ENCODE peak calls at places on chromosomes 4 and X, in ten cellular contexts. N, B, J, O, V, D, K, L, W and U are unnamed samples.

GRCh38 chrX:133923113-133923512 is 62.3 kb downstream of the GPC3 start:
- DNase-seq in L (no peak), W (no peak), K (no peak), D (no peak), O (no peak), B (no peak), V (no peak), N (no peak), J (no peak), U (peak)

GRCh38 chrX:108304210-108304609 is 134.0 kb downstream of the COL4A6 start:
- DNase-seq in L (no peak), N (no peak), D (peak), O (no peak), K (no peak), J (no peak), W (no peak), B (peak), V (no peak), U (peak)

GRCh38 chr4:627751-628150 is 2.4 kb downstream of the PDE6B start:
- DNase-seq in V (no peak), D (no peak), J (no peak), K (no peak), L (no peak), W (no peak), B (no peak), N (peak), O (no peak), U (no peak)

GRCh38 chr4:94472056-94472826 is 20.5 kb downstream of the PDLIM5 start:
- DNase-seq in V (no peak), K (no peak), N (no peak), L (no peak), W (no peak), D (peak), J (no peak), O (no peak), B (no peak), U (no peak)

GRCh38 chr4:77845400-77845799 is 17.2 kb upstream of the MRPL1 start:
- DNase-seq in J (no peak), N (no peak), W (no peak), D (peak), V (no peak), O (no peak), L (no peak), B (no peak), K (no peak), U (no peak)

GRCh38 chr4:37908488-37909343 is 17.8 kb downstream of the TBC1D1 start:
- DNase-seq in V (no peak), L (no peak), K (no peak), N (no peak), D (no peak), B (no peak), J (no peak), W (no peak), O (no peak), U (no peak)

GRCh38 chr4:183164963-183165362 is 65.9 kb downstream of the WWC2 start:
- DNase-seq in K (no peak), B (no peak), D (no peak), L (no peak), O (no peak), V (no peak), N (no peak), J (no peak), W (no peak), U (no peak)

GRCh38 chrX:74458738-74459137 is 37.4 kb downstream of the SLC16A2 start:
- DNase-seq in K (no peak), O (no peak), J (no peak), D (peak), V (no peak), N (no peak), B (no peak), L (no peak), W (no peak), U (peak)

GRCh38 chr4:144906181-144906895 is 191.7 kb downstream of the ANAPC10 start:
- DNase-seq in J (no peak), V (no peak), B (no peak), L (no peak), W (no peak), N (no peak), O (no peak), K (no peak), D (peak), U (peak)

GRCh38 chrX:37060999-37061398 is 52.8 kb downstream of the FAM47C start:
- DNase-seq in W (no peak), D (peak), V (no peak), L (no peak), B (peak), K (no peak), O (no peak), N (no peak), J (no peak), U (peak)

GRCh38 chrX:10078266-10078665 is 78.5 kb upstream of the CLCN4 start:
- DNase-seq in O (no peak), W (no peak), K (no peak), N (no peak), B (no peak), V (no peak), D (no peak), J (no peak), L (no peak), U (no peak)

GRCh38 chrX:1425381-1425780 is 27.3 kb downstream of the ASMTL start:
- DNase-seq in D (no peak), N (no peak), O (no peak), L (no peak), B (no peak), V (no peak), W (no peak), J (no peak), K (no peak), U (no peak)

GRCh38 chr4:174318829-174319764 is 35.4 kb downstream of the CEP44 start:
- DNase-seq in B (peak), V (no peak), J (no peak), D (peak), W (no peak), K (no peak), N (no peak), O (no peak), L (no peak), U (peak)

GRCh38 chrX:150984164-150984824 is 1.2 kb downstream of the HMGB3 start:
- DNase-seq in W (no peak), K (no peak), V (no peak), O (no peak), L (no peak), N (peak), J (no peak), B (peak), D (no peak), U (peak)

GRCh38 chr4:128309585-128309984 is 22.0 kb upstream of the PGRMC2 start:
- DNase-seq in B (no peak), W (no peak), L (no peak), O (no peak), J (no peak), V (no peak), D (no peak), N (no peak), K (no peak), U (no peak)

GRCh38 chr4:128305942-128306341 is 18.3 kb upstream of the PGRMC2 start:
- DNase-seq in W (no peak), B (no peak), K (no peak), V (no peak), J (no peak), D (no peak), N (no peak), O (no peak), L (no peak), U (no peak)

GRCh38 chr4:128308986-128309385 is 21.4 kb upstream of the PGRMC2 start:
- DNase-seq in J (no peak), N (no peak), B (no peak), W (no peak), L (no peak), D (no peak), V (no peak), O (no peak), K (no peak), U (no peak)

GRCh38 chr4:128303986-128304385 is 16.4 kb upstream of the PGRMC2 start:
- DNase-seq in B (peak), W (no peak), L (no peak), D (peak), N (no peak), V (no peak), K (no peak), J (no peak), O (no peak), U (no peak)

DNA sequence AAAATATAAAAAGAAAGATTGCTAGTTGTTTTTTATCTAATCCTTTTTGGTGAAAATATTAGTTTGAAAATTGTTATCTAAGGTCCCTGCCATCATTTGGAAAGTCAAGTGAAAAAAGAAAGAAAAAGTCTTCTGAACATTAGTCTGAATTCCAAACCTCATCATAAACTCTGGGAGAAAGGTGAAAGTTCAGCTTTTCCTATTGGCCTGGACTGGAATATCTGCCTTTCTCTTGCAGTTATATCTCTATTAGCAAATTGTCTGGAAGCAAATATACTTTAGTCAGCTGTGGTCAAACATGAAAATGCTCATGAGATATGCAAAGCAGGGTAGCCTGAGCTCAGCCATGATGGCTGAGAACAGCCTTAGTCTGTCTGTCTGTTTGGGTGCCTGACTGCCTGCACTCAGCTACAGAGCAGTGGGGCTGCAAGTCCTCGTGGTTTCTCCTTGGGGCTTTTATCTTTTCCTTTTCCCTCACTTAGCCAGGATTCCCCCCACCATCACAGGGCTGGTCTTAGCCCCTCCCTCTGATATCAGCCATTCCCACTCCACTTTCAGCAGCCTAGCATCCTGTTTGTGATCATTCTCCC is 19.5 kb upstream of the PGRMC2 start:
- DNase-seq in K (no peak), J (no peak), D (no peak), N (no peak), L (no peak), V (no peak), W (no peak), B (no peak), O (no peak), U (no peak)
- TF ChIP-seq CTCF in K (no peak), J (no peak), D (no peak), N (no peak), L (no peak), V (no peak), W (no peak), B (no peak), O (no peak), U (no peak)

DNA sequence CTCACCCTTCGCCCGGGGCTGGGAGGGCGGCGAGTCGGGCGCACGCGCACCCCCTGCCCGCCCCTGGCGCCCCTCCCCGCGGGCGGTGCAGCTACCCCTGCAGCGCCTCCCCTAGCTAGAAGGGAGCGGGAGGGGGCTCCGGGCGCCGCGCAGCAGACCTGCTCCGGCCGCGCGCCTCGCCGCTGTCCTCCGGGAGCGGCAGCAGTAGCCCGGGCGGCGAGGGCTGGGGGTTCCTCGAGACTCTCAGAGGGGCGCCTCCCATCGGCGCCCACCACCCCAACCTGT is at the start of gene NPNT:
- DNase-seq in L (peak), K (no peak), V (no peak), D (no peak), N (peak), W (no peak), J (no peak), B (no peak), O (no peak), U (no peak)
- TF ChIP-seq POLR2A in L (peak), K (no peak), V (no peak), D (no peak), N (peak), W (no peak), J (peak), B (no peak), O (no peak), U (no peak)

GRCh38 chr4:148434075-148434773 is 8.0 kb downstream of the NR3C2 start:
- DNase-seq in J (no peak), N (no peak), V (no peak), D (peak), K (no peak), O (no peak), B (no peak), L (no peak), W (no peak), U (no peak)
- H3K4me3 ChIP-seq in J (no peak), N (no peak), V (no peak), D (no peak), K (no peak), O (no peak), B (no peak), L (no peak), W (no peak), U (no peak)

DNA sequence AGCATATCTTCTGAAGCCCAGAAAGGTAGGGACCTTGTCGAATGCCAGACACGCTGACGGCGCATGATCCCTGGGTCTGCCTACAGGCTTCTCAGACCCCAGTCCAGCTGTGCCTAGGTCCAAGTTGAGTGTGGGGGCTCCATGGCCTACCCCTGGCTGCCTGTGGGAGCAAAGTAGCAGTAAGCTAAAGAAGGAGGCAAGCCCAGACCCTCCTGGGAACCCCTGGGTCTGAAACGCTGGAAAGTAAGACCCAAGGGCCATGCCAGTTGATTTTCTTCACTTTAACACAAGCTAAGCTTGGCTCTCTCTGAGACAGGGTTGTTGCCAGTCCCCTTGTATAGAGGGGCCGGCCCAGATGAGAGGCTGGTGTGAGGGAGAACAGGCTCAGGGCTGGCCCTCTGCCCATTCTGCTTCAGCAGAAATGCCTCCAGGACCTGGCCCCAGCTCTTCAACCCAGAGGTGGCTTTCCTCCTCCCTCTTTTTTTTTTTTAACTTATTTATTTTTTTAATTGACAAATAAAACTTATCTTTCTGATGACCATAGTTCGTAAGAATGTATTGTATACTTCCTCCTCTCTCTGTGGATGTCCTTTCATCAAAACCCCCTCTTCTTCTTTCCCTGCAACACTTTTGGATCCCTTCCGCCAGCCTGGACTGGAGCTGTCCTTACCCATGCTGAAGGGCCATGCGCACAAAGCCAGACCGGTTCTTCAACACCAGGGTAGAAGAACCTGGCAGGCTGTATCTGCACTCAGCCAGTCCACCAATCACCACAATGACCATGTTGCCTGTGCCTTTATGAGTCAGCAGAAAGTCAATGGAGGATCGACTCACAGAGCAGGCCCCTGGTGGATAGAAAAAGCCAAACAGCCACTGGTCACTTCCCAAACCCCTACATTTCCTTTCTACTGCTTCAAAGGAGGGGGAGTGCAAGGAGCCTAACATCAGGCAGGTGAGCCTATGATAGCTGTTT is 7.1 kb downstream of the AWAT2 start:
- DNase-seq in W (no peak), V (peak), D (no peak), L (no peak), O (no peak), B (peak), K (no peak), J (peak), N (no peak), U (peak)
- TF ChIP-seq CTCF in W (no peak), V (no peak), D (no peak), L (no peak), O (no peak), B (peak), K (peak), J (no peak), N (no peak), U (no peak)

GRCh38 chr4:74364649-74365491 is at the start of gene EREG:
- DNase-seq in W (no peak), B (peak), O (peak), L (peak), J (no peak), N (peak), K (no peak), V (no peak), D (peak), U (no peak)
- TF ChIP-seq POLR2A in W (no peak), B (peak), O (no peak), L (no peak), J (no peak), N (no peak), K (no peak), V (no peak), D (no peak), U (no peak)